ENCODE peak calls at places on chromosomes 4 and X, in ten cellular contexts. X is head of caudate nucleus; D is mesendoderm; P is NCI-H524; W is T-helper 17 cell; R is stimulated activated CD4-positive, alpha-beta T cell treated with anti-CD3 and anti-CD28 coated beads, Interleukin-4, amount 100 ng/mL, for 48 hours; N is memory B cell; B is HCEC 1CT; L is anterior cingulate cortex; Z is amygdala. H is an unnamed sample.

GRCh38 chrX:97605271-97605670 is 721.6 kb downstream of the RPA4 start:
- DNase-seq in W (no peak), D (no peak), N (no peak), Z (no peak), B (no peak), X (no peak), L (no peak), P (no peak), R (no peak), H (no peak)

GRCh38 chrX:23901805-23902204 is 5.9 kb downstream of the APOO start:
- DNase-seq in R (no peak), N (peak; percentile 16), L (no peak), D (peak; percentile 81), P (peak; percentile 35), Z (peak; percentile 2), X (no peak), B (peak; percentile 71), W (no peak), H (no peak)

GRCh38 chr4:106365613-106366012 is 3.0 kb downstream of the GIMD1 start:
- DNase-seq in P (no peak), R (no peak), B (peak; percentile 87), D (peak; percentile 3), N (no peak), W (no peak), X (no peak), Z (no peak), L (no peak), H (no peak)

GRCh38 chrX:29792335-29792734 is 423.0 kb upstream of the MAGEB2 start:
- DNase-seq in L (no peak), R (no peak), B (no peak), Z (no peak), X (no peak), W (no peak), D (no peak), N (no peak), P (no peak), H (no peak)

GRCh38 chr4:80705311-80705710 is 325.2 kb upstream of the BMP3 start:
- DNase-seq in L (no peak), P (no peak), Z (no peak), D (peak; percentile 45), W (no peak), R (no peak), X (no peak), N (no peak), B (no peak), H (no peak)

GRCh38 chrX:42505057-42505456 is 272.9 kb downstream of the PPP1R2C start:
- DNase-seq in D (no peak), X (no peak), L (no peak), Z (no peak), R (no peak), N (no peak), B (no peak), W (no peak), P (no peak), H (no peak)

GRCh38 chr4:3387943-3388348 is 53.8 kb upstream of the HGFAC start:
- DNase-seq in X (peak; percentile 60), Z (peak; percentile 46), N (no peak), R (no peak), L (no peak), B (peak; percentile 2), P (no peak), D (peak; percentile 34), W (no peak), H (no peak)

GRCh38 chr4:169345207-169345788 is 74.5 kb upstream of the SH3RF1 start:
- DNase-seq in D (no peak), W (no peak), Z (peak; percentile 14), R (no peak), B (peak; percentile 80), L (no peak), P (no peak), X (peak; percentile 71), N (no peak), H (no peak)

GRCh38 chr4:84578540-84579409 is 4.2 kb upstream of the CDS1 start:
- DNase-seq in L (no peak), R (no peak), N (no peak), D (peak; percentile 76), X (peak; percentile 27), B (peak; percentile 31), Z (peak; percentile 2), P (peak; percentile 0), W (no peak), H (no peak)

GRCh38 chr4:8741513-8742226 is 130.0 kb downstream of the HMX1 start:
- DNase-seq in X (no peak), R (no peak), L (no peak), B (no peak), D (no peak), Z (no peak), N (no peak), P (no peak), W (no peak), H (no peak)

GRCh38 chr4:100095729-100096595 is 94.3 kb downstream of the DDIT4L start:
- DNase-seq in N (no peak), B (peak; percentile 52), P (peak; percentile 1), Z (peak; percentile 28), W (peak; percentile 19), L (peak; percentile 1), X (peak; percentile 17), D (peak; percentile 90), R (peak; percentile 41), H (peak; percentile 16)

GRCh38 chrX:30228526-30228925 is 1.9 kb upstream of the MAGEB3 start:
- DNase-seq in W (no peak), R (no peak), P (no peak), B (no peak), L (no peak), D (peak; percentile 94), N (no peak), Z (no peak), X (no peak), H (no peak)

GRCh38 chr4:55561884-55562283 is 15.2 kb upstream of the CLOCK start:
- DNase-seq in Z (no peak), P (no peak), N (no peak), X (no peak), W (no peak), D (no peak), L (no peak), B (no peak), R (no peak), H (no peak)

GRCh38 chrX:135740683-135741149 is 27.3 kb downstream of the CT45A3 start:
- DNase-seq in N (no peak), B (no peak), P (no peak), L (no peak), Z (no peak), W (peak; percentile 11), X (no peak), D (no peak), R (peak; percentile 73), H (no peak)

GRCh38 chrX:115531818-115532403 is 29.1 kb upstream of the PLS3 start:
- DNase-seq in L (no peak), P (no peak), W (no peak), Z (no peak), B (peak; percentile 52), D (no peak), N (no peak), X (no peak), R (no peak), H (no peak)

GRCh38 chrX:133847595-133847994 is 137.8 kb downstream of the GPC3 start:
- DNase-seq in N (no peak), X (no peak), L (no peak), D (no peak), B (no peak), P (no peak), W (no peak), R (no peak), Z (no peak), H (no peak)

GRCh38 chrX:104922206-104922621 is 298.3 kb downstream of the TEX13A start:
- DNase-seq in P (peak; percentile 63), N (peak; percentile 23), X (peak; percentile 37), D (peak; percentile 82), Z (peak; percentile 11), W (peak; percentile 10), R (peak; percentile 33), B (peak; percentile 42), L (no peak), H (peak; percentile 31)

GRCh38 chr4:70858454-70858853 is 18.8 kb upstream of the GRSF1 start:
- DNase-seq in P (no peak), N (no peak), L (no peak), R (no peak), Z (no peak), D (no peak), W (no peak), X (no peak), B (no peak), H (no peak)